ENCODE peak calls at places on chromosomes 4 and X, in ten cellular contexts. Q is fibroblast of lung, X is astrocyte of the spinal cord, C is psoas muscle, P is cardiac muscle cell, M is RWPE2, E is GM12865, S is mesendoderm, H is left lung, F is GM23338. V is an unnamed sample.
A peak's percentile ranks its signal among the peaks of the same experiment; 100 is the strongest.

GRCh38 chrX:102892103-102892502 is 45.0 kb upstream of the RAB40AL start:
- DNase-seq in S (no peak), F (no peak), P (no peak), E (no peak), X (no peak), H (no peak), Q (peak; percentile 20), C (no peak), M (no peak), V (no peak)

GRCh38 chr4:15262396-15262795 is 165.4 kb upstream of the C1QTNF7 start:
- DNase-seq in P (no peak), H (no peak), C (no peak), S (no peak), X (peak; percentile 5), F (no peak), M (no peak), Q (no peak), E (no peak), V (no peak)

GRCh38 chrX:22109442-22109841 is 77.3 kb downstream of the PHEX start:
- DNase-seq in F (peak; percentile 31), M (no peak), C (no peak), X (peak; percentile 20), Q (peak; percentile 43), P (no peak), S (peak; percentile 89), H (no peak), E (no peak), V (no peak)

GRCh38 chrX:13485167-13485566 is 84.2 kb upstream of the EGFL6 start:
- DNase-seq in M (no peak), P (no peak), F (no peak), S (peak; percentile 39), C (no peak), Q (no peak), E (no peak), H (no peak), X (no peak), V (no peak)

GRCh38 chrX:70479197-70479969 is 34.7 kb downstream of the DLG3 start:
- DNase-seq in C (no peak), E (no peak), Q (peak; percentile 74), F (no peak), S (no peak), P (peak; percentile 64), M (no peak), X (peak; percentile 83), H (no peak), V (peak; percentile 16)

GRCh38 chr4:105838082-105838481 is 57.2 kb upstream of the NPNT start:
- DNase-seq in M (no peak), H (no peak), F (no peak), P (no peak), X (no peak), Q (no peak), S (no peak), C (no peak), E (no peak), V (no peak)

GRCh38 chrX:140724337-140725105 is 15.0 kb downstream of the LINC00632 start:
- DNase-seq in S (peak; percentile 23), E (no peak), X (peak; percentile 13), Q (peak; percentile 35), F (no peak), C (no peak), P (no peak), M (no peak), H (no peak), V (no peak)

GRCh38 chr4:93469560-93469959 is 359.0 kb upstream of the ATOH1 start:
- DNase-seq in S (peak; percentile 35), H (no peak), P (no peak), M (no peak), X (no peak), E (no peak), Q (no peak), C (no peak), F (no peak), V (no peak)

DNA sequence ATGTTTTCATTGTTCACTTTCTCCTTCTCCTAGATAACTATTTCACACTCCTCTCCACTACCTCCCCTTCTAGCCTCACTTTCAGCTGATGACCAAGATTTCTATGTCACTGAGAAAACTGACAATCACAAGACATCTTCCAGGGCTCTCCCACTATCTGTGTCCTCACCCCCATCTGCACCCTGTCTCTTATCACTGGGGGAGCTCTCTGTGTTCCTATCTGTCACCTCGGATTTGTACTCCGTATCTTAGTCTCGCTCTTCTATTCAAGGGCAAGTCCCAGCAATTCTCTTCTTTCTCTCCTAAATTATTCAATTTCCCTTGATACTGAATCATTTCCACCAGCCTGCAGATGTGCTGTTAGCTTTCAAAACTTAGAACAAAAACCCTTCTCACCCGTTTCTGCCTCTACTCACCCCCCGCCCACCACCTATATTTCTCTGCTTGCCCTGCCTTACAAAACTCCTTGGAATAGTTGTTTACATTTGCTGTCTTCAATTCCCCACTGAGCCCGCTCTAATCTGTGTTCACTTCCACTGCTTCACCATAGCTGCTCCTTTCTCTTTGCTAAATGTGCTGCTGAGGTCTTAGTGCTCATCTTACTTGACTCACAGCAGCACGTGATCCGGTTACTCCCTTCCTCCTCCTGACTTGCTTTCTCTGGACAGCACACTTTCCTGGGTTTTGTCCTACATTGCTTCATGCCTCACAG is 293.2 kb downstream of the UNC5C start:
- DNase-seq in C (no peak), F (no peak), Q (peak; percentile 62), X (peak; percentile 49), P (peak; percentile 84), S (no peak), M (no peak), E (no peak), H (no peak), V (no peak)
- H3K4me3 ChIP-seq in C (no peak overlapping the region), F (no peak overlapping the region), Q (no peak overlapping the region), X (no peak overlapping the region), P (no peak overlapping the region), S (no peak overlapping the region), M (no peak overlapping the region), E (no peak overlapping the region), H (no peak overlapping the region), V (no peak overlapping the region)

GRCh38 chr4:167232805-167233522 is 1.3 kb downstream of the SPOCK3 start:
- DNase-seq in E (no peak), F (peak; percentile 40), C (no peak), S (peak; percentile 16), Q (no peak), X (no peak), P (no peak), M (no peak), H (no peak), V (no peak)
- H3K4me3 ChIP-seq in E (no peak overlapping the region), F (peak overlapping the region; percentile 76), C (no peak overlapping the region), S (no peak overlapping the region), Q (no peak overlapping the region), X (peak overlapping the region; percentile 65), P (peak overlapping the region; percentile 80), M (no peak overlapping the region), H (no peak overlapping the region), V (no peak overlapping the region)

DNA sequence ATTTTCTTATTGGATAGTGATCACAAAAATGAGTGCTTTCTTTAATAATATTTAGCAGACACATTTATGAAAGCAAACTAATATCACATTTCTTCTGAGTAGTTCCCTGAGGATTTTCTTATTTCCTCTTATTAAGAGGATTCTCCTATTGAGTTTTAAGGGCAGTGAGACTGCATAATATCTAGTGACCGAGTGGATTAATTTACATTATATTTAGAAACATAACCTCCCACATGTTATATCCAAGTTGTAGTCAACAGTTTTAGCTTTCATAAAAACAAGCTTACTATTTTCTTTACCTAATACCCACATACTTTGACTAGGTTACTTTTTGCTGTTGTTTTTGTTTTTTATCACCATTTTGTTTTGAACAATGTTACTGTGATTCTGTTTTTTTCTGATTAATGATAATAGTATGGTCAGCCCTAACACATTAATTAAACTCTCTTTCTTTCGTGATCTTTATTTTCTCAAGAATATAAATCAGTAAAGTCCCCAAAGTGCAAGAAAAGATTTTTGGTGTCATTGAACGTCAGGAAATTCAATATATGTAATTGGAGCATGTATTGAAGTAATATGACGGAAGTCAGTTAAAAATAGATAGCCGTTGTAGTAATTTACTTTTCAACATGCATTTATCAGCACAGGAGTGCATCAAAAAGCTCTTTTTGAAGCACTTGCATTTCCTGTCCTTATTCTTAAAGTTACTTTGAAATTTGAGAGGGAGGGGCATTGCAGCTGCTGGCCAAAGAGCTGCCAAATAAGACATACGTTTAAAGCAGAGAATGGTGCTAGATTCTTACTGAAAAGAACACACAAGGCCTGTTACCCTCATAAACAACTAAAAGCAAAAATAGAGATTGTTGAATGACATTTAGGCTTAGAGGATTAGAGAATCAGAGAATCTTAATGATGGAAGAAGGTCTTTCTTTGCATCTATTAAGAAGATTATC is 25.2 kb downstream of the DDIT4L start:
- DNase-seq in E (no peak), H (no peak), S (no peak), P (no peak), M (no peak), C (no peak), Q (no peak), X (no peak), F (no peak), V (no peak)
- H3K4me3 ChIP-seq in E (no peak overlapping the region), H (no peak overlapping the region), S (no peak overlapping the region), P (no peak overlapping the region), M (no peak overlapping the region), C (peak overlapping the region; percentile 41), Q (no peak overlapping the region), X (no peak overlapping the region), F (no peak overlapping the region), V (no peak overlapping the region)

GRCh38 chr4:121070696-121071639 is 1.4 kb downstream of the NDNF start:
- DNase-seq in F (peak; percentile 80), Q (peak; percentile 43), P (peak; percentile 44), M (no peak), X (no peak), E (no peak), H (peak; percentile 81), C (peak; percentile 47), S (peak; percentile 79), V (no peak)

GRCh38 chr4:121072080-121072835 is at the start of gene NDNF:
- DNase-seq in H (peak; percentile 87), E (peak; percentile 8), Q (peak; percentile 54), P (peak; percentile 47), X (peak; percentile 34), C (peak; percentile 29), F (peak; percentile 61), S (peak; percentile 41), M (no peak), V (no peak)

GRCh38 chr4:121071640-121072037 is 696 bp downstream of the NDNF start:
- DNase-seq in H (peak; percentile 43), P (no peak), E (no peak), F (no peak), S (no peak), M (no peak), C (no peak), X (no peak), Q (no peak), V (no peak)

GRCh38 chr4:121073672-121074386 is 1.5 kb upstream of the NDNF start:
- DNase-seq in M (no peak), E (no peak), Q (no peak), C (no peak), H (no peak), F (peak; percentile 51), S (peak; percentile 79), P (no peak), X (no peak), V (no peak)

DNA sequence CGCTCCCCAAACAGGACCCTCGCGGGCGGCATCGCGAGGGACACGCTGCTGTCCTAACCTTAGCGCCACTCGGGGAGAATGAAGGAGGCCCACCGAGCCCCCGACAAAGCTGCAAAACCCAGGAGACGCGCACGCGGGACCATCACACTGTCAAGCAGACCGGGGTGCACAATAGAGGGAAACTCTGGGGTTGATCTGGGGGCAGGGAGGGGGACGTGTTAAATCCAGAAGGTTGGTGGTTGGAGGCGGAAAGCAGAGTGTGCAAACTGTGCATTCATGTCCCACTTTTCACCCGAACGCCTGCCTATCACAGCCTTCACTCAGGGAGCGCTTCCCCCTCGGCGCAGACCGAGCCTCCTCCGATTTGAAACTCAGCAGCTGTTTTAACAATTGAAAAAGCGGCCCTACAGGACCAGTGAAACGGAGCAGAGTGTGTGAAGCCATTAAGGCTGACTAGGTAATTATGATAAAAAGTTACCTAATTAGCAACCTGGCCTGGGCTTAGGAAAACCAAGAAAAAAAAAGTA is 564 bp upstream of the NDNF start:
- DNase-seq in M (no peak), Q (no peak), H (peak; percentile 68), C (no peak), E (no peak), S (peak; percentile 63), F (peak; percentile 41), P (no peak), X (no peak), V (no peak)
- H3K4me3 ChIP-seq in M (no peak overlapping the region), Q (peak overlapping the region; percentile 69), H (peak overlapping the region; percentile 51), C (peak overlapping the region; percentile 69), E (no peak overlapping the region), S (peak overlapping the region; percentile 41), F (peak overlapping the region; percentile 88), P (peak overlapping the region; percentile 71), X (peak overlapping the region; percentile 53), V (peak overlapping the region; percentile 57)